ENCODE peak calls at places on chromosomes 13 and 19, in five cellular contexts. V is colonic mucosa; C is activated T-helper 9 cell treated with anti-CD3 and anti-CD28 coated beads, Interleukin-2, amount 50 U/mL, for 16 hours; P is GM18507; Z is neural progenitor cell. X is an unnamed sample.

GRCh38 chr13:34591163-34591562 is 350.9 kb upstream of the NBEA start:
- DNase-seq in P (no peak), V (no peak), C (no peak), Z (no peak), X (no peak)

GRCh38 chr19:36151144-36152051 is 849 bp downstream of the COX7A1 start:
- DNase-seq in C (no peak), Z (no peak), P (no peak), V (no peak), X (peak)

GRCh38 chr13:58318495-58319167 is 687.1 kb downstream of the PCDH17 start:
- DNase-seq in P (no peak), V (no peak), C (no peak), Z (no peak), X (no peak)

GRCh38 chr13:80237646-80238045 is 103.3 kb downstream of the SPRY2 start:
- DNase-seq in Z (no peak), V (no peak), P (no peak), C (no peak), X (no peak)

GRCh38 chr13:110012102-110012739 is 225.8 kb upstream of the IRS2 start:
- DNase-seq in V (no peak), Z (no peak), P (no peak), C (no peak), X (no peak)

GRCh38 chr13:40452741-40453665 is 213.4 kb downstream of the FOXO1 start:
- DNase-seq in V (no peak), C (no peak), P (no peak), Z (no peak), X (no peak)

GRCh38 chr13:42574011-42574410 is at the start of gene TNFSF11:
- DNase-seq in P (no peak), C (no peak), Z (peak), V (no peak), X (peak)

GRCh38 chr19:50413096-50413495 is 5.6 kb upstream of the SPIB start:
- DNase-seq in P (no peak), Z (no peak), V (no peak), C (no peak), X (no peak)

GRCh38 chr13:22126433-22127021 is 455.7 kb downstream of the FGF9 start:
- DNase-seq in Z (no peak), C (no peak), V (no peak), P (no peak), X (no peak)

GRCh38 chr13:50187352-50188029 is 172.2 kb downstream of the KCNRG start:
- DNase-seq in P (no peak), V (no peak), Z (no peak), C (no peak), X (no peak)

GRCh38 chr13:44726214-44726613 is 150.1 kb upstream of the TSC22D1 start:
- DNase-seq in Z (no peak), C (no peak), V (no peak), P (no peak), X (no peak)

GRCh38 chr13:32905864-32906180 is 110.4 kb upstream of the KL start:
- DNase-seq in Z (no peak), C (no peak), V (peak), P (no peak), X (no peak)

GRCh38 chr13:94968040-94968756 is 255.9 kb upstream of the SOX21 start:
- DNase-seq in C (no peak), P (no peak), Z (peak), V (no peak), X (peak)

GRCh38 chr13:44818428-44818827 is 170.8 kb downstream of the NUFIP1 start:
- DNase-seq in Z (peak), P (no peak), V (no peak), C (no peak), X (peak)

GRCh38 chr19:44720945-44721344 is 22.0 kb downstream of the CEACAM16 start:
- DNase-seq in V (no peak), Z (no peak), P (no peak), C (no peak), X (no peak)

GRCh38 chr19:47004012-47004465 is 15.6 kb upstream of the NPAS1 start:
- DNase-seq in C (no peak), V (no peak), P (no peak), Z (no peak), X (peak)

GRCh38 chr13:24288870-24289269 is 20.5 kb upstream of the C1QTNF9 start:
- DNase-seq in V (no peak), C (no peak), P (no peak), Z (no peak), X (no peak)

GRCh38 chr13:66219493-66219892 is 1010.6 kb downstream of the PCDH9 start:
- DNase-seq in C (no peak), V (no peak), P (no peak), Z (peak), X (no peak)

GRCh38 chr19:24078688-24079087 is 8.3 kb upstream of the ZNF254 start:
- DNase-seq in V (no peak), C (no peak), P (no peak), Z (peak), X (peak)

GRCh38 chr13:112895521-112896465 is 73.2 kb upstream of the MCF2L start:
- DNase-seq in Z (no peak), C (no peak), V (no peak), P (no peak), X (peak)

GRCh38 chr13:98912846-98913245 is 65.0 kb downstream of the DOCK9 start:
- DNase-seq in C (no peak), Z (no peak), P (no peak), V (no peak), X (no peak)

GRCh38 chr19:1942078-1942933 is 1.3 kb downstream of the CSNK1G2 start:
- DNase-seq in V (peak), Z (peak), C (peak), P (no peak), X (peak)

GRCh38 chr13:44971656-44972595 is 17.3 kb downstream of the NUFIP1 start:
- DNase-seq in Z (no peak), V (no peak), C (no peak), P (no peak), X (no peak)

GRCh38 chr13:20441879-20442278 is 83.8 kb downstream of the CRYL1 start:
- DNase-seq in Z (peak), P (no peak), C (no peak), V (no peak), X (no peak)

GRCh38 chr19:48844472-48844871 is 8.2 kb upstream of the HSD17B14 start:
- DNase-seq in Z (peak), P (no peak), C (no peak), V (no peak), X (peak)

GRCh38 chr19:6087074-6087506 is 23.2 kb downstream of the RFX2 start:
- DNase-seq in P (peak), V (peak), C (no peak), Z (peak), X (no peak)